ENCODE peak calls at places on chromosomes 7 and 10, in eight cellular contexts. One of them, this sample, is unnamed.

GRCh38 chr7:76512941-76513816 is 2.8 kb downstream of the UPK3B start:
- DNase-seq in astrocyte of the spinal cord: no peak
- DNase-seq in GM23248: peak; percentile 34
- DNase-seq in CD4-positive, CD25-positive, alpha-beta regulatory T cell: no peak
- DNase-seq in aorta: no peak
- DNase-seq in uterus: no peak
- DNase-seq in PC-3: peak; percentile 10
- DNase-seq in cardiac muscle cell: peak; percentile 20
- DNase-seq in this sample: peak; percentile 61

GRCh38 chr10:77894058-77894457 is 32.5 kb downstream of the DLG5 start:
- DNase-seq in astrocyte of the spinal cord: no peak
- DNase-seq in PC-3: no peak
- DNase-seq in cardiac muscle cell: no peak
- DNase-seq in GM23248: no peak
- DNase-seq in CD4-positive, CD25-positive, alpha-beta regulatory T cell: no peak
- DNase-seq in uterus: no peak
- DNase-seq in aorta: no peak
- DNase-seq in this sample: no peak

GRCh38 chr10:29472268-29473086 is 162.3 kb downstream of the SVIL start:
- DNase-seq in PC-3: no peak
- DNase-seq in aorta: no peak
- DNase-seq in astrocyte of the spinal cord: no peak
- DNase-seq in cardiac muscle cell: no peak
- DNase-seq in CD4-positive, CD25-positive, alpha-beta regulatory T cell: no peak
- DNase-seq in GM23248: no peak
- DNase-seq in uterus: no peak
- DNase-seq in this sample: no peak

GRCh38 chr10:69641261-69641980 is 11.4 kb downstream of the FAM241B start:
- DNase-seq in CD4-positive, CD25-positive, alpha-beta regulatory T cell: no peak
- DNase-seq in cardiac muscle cell: no peak
- DNase-seq in aorta: peak; percentile 33
- DNase-seq in astrocyte of the spinal cord: no peak
- DNase-seq in GM23248: peak; percentile 12
- DNase-seq in uterus: no peak
- DNase-seq in PC-3: peak; percentile 51
- DNase-seq in this sample: no peak

GRCh38 chr10:112564337-112564736 is 117.3 kb downstream of the VTI1A start:
- DNase-seq in CD4-positive, CD25-positive, alpha-beta regulatory T cell: no peak
- DNase-seq in GM23248: no peak
- DNase-seq in astrocyte of the spinal cord: no peak
- DNase-seq in aorta: no peak
- DNase-seq in uterus: no peak
- DNase-seq in cardiac muscle cell: no peak
- DNase-seq in PC-3: no peak
- DNase-seq in this sample: no peak

GRCh38 chr10:114486938-114487814 is 82.9 kb upstream of the AFAP1L2 start:
- DNase-seq in aorta: no peak
- DNase-seq in GM23248: no peak
- DNase-seq in cardiac muscle cell: no peak
- DNase-seq in astrocyte of the spinal cord: peak; percentile 69
- DNase-seq in CD4-positive, CD25-positive, alpha-beta regulatory T cell: peak; percentile 64
- DNase-seq in PC-3: peak; percentile 41
- DNase-seq in uterus: no peak
- DNase-seq in this sample: no peak

GRCh38 chr10:72328829-72329204 is 25.9 kb downstream of the DNAJB12 start:
- DNase-seq in PC-3: no peak
- DNase-seq in uterus: no peak
- DNase-seq in CD4-positive, CD25-positive, alpha-beta regulatory T cell: no peak
- DNase-seq in cardiac muscle cell: no peak
- DNase-seq in GM23248: no peak
- DNase-seq in aorta: no peak
- DNase-seq in astrocyte of the spinal cord: no peak
- DNase-seq in this sample: peak; percentile 77

GRCh38 chr10:13769926-13770325 is 183.2 kb downstream of the PRPF18 start:
- DNase-seq in PC-3: peak; percentile 83
- DNase-seq in GM23248: peak; percentile 58
- DNase-seq in CD4-positive, CD25-positive, alpha-beta regulatory T cell: no peak
- DNase-seq in uterus: no peak
- DNase-seq in cardiac muscle cell: no peak
- DNase-seq in aorta: no peak
- DNase-seq in astrocyte of the spinal cord: no peak
- DNase-seq in this sample: peak; percentile 80

GRCh38 chr10:93445978-93446720 is 36.0 kb downstream of the MYOF start:
- DNase-seq in uterus: no peak
- DNase-seq in cardiac muscle cell: no peak
- DNase-seq in astrocyte of the spinal cord: no peak
- DNase-seq in aorta: no peak
- DNase-seq in PC-3: no peak
- DNase-seq in GM23248: peak; percentile 81
- DNase-seq in CD4-positive, CD25-positive, alpha-beta regulatory T cell: no peak
- DNase-seq in this sample: no peak

GRCh38 chr10:112811741-112812551 is 138.1 kb upstream of the TCF7L2 start:
- DNase-seq in cardiac muscle cell: no peak
- DNase-seq in GM23248: peak; percentile 94
- DNase-seq in uterus: peak; percentile 29
- DNase-seq in aorta: peak; percentile 88
- DNase-seq in CD4-positive, CD25-positive, alpha-beta regulatory T cell: no peak
- DNase-seq in PC-3: peak; percentile 96
- DNase-seq in astrocyte of the spinal cord: peak; percentile 94
- DNase-seq in this sample: no peak

GRCh38 chr7:70568674-70569334 is 563.1 kb upstream of the GALNT17 start:
- DNase-seq in astrocyte of the spinal cord: no peak
- DNase-seq in PC-3: no peak
- DNase-seq in cardiac muscle cell: peak; percentile 81
- DNase-seq in aorta: no peak
- DNase-seq in GM23248: no peak
- DNase-seq in CD4-positive, CD25-positive, alpha-beta regulatory T cell: no peak
- DNase-seq in uterus: no peak
- DNase-seq in this sample: no peak

GRCh38 chr7:151767557-151767956 is 109.4 kb downstream of the PRKAG2 start:
- DNase-seq in cardiac muscle cell: no peak
- DNase-seq in PC-3: no peak
- DNase-seq in CD4-positive, CD25-positive, alpha-beta regulatory T cell: peak; percentile 29
- DNase-seq in aorta: no peak
- DNase-seq in GM23248: no peak
- DNase-seq in astrocyte of the spinal cord: no peak
- DNase-seq in uterus: no peak
- DNase-seq in this sample: no peak

GRCh38 chr10:5645375-5645774 is 21.0 kb downstream of the ASB13 start:
- DNase-seq in astrocyte of the spinal cord: no peak
- DNase-seq in GM23248: no peak
- DNase-seq in CD4-positive, CD25-positive, alpha-beta regulatory T cell: no peak
- DNase-seq in cardiac muscle cell: no peak
- DNase-seq in uterus: no peak
- DNase-seq in PC-3: no peak
- DNase-seq in aorta: no peak
- DNase-seq in this sample: no peak

GRCh38 chr7:129644634-129645230 is 33.2 kb downstream of the NRF1 start:
- DNase-seq in GM23248: peak; percentile 74
- DNase-seq in cardiac muscle cell: peak; percentile 51
- DNase-seq in astrocyte of the spinal cord: peak; percentile 64
- DNase-seq in CD4-positive, CD25-positive, alpha-beta regulatory T cell: no peak
- DNase-seq in aorta: no peak
- DNase-seq in uterus: no peak
- DNase-seq in PC-3: peak; percentile 67
- DNase-seq in this sample: peak; percentile 64

GRCh38 chr7:1160665-1161010 is 642 bp upstream of the ZFAND2A start:
- DNase-seq in PC-3: no peak
- DNase-seq in CD4-positive, CD25-positive, alpha-beta regulatory T cell: no peak
- DNase-seq in astrocyte of the spinal cord: no peak
- DNase-seq in GM23248: peak; percentile 64
- DNase-seq in uterus: no peak
- DNase-seq in cardiac muscle cell: no peak
- DNase-seq in aorta: no peak
- DNase-seq in this sample: no peak
- H3K4me3 ChIP-seq in PC-3: peak overlapping the region; percentile 88
- H3K4me3 ChIP-seq in CD4-positive, CD25-positive, alpha-beta regulatory T cell: peak overlapping the region; percentile 60
- H3K4me3 ChIP-seq in astrocyte of the spinal cord: peak overlapping the region; percentile 65
- H3K4me3 ChIP-seq in GM23248: peak overlapping the region; percentile 100
- H3K4me3 ChIP-seq in uterus: peak overlapping the region; percentile 95
- H3K4me3 ChIP-seq in cardiac muscle cell: peak overlapping the region; percentile 40
- H3K4me3 ChIP-seq in aorta: peak overlapping the region; percentile 74
- H3K4me3 ChIP-seq in this sample: peak overlapping the region; percentile 61

GRCh38 chr10:96586419-96587254 is at the start of gene TM9SF3:
- DNase-seq in CD4-positive, CD25-positive, alpha-beta regulatory T cell: peak; percentile 93
- DNase-seq in aorta: peak; percentile 98
- DNase-seq in PC-3: peak; percentile 84
- DNase-seq in GM23248: peak; percentile 98
- DNase-seq in cardiac muscle cell: peak; percentile 95
- DNase-seq in uterus: peak; percentile 90
- DNase-seq in astrocyte of the spinal cord: peak; percentile 86
- DNase-seq in this sample: peak; percentile 95

GRCh38 chr10:96585726-96586418 is 940 bp downstream of the TM9SF3 start:
- DNase-seq in PC-3: peak; percentile 6
- DNase-seq in cardiac muscle cell: no peak
- DNase-seq in CD4-positive, CD25-positive, alpha-beta regulatory T cell: peak; percentile 73
- DNase-seq in uterus: no peak
- DNase-seq in GM23248: peak; percentile 59
- DNase-seq in astrocyte of the spinal cord: no peak
- DNase-seq in aorta: no peak
- DNase-seq in this sample: peak; percentile 34

GRCh38 chr10:96588601-96589419 is 2.0 kb upstream of the TM9SF3 start:
- DNase-seq in uterus: no peak
- DNase-seq in GM23248: peak; percentile 52
- DNase-seq in astrocyte of the spinal cord: no peak
- DNase-seq in CD4-positive, CD25-positive, alpha-beta regulatory T cell: peak; percentile 77
- DNase-seq in PC-3: no peak
- DNase-seq in aorta: no peak
- DNase-seq in cardiac muscle cell: no peak
- DNase-seq in this sample: no peak

GRCh38 chr10:96587255-96588059 is 645 bp upstream of the TM9SF3 start:
- DNase-seq in aorta: peak; percentile 90
- DNase-seq in CD4-positive, CD25-positive, alpha-beta regulatory T cell: peak; percentile 69
- DNase-seq in GM23248: peak; percentile 89
- DNase-seq in astrocyte of the spinal cord: peak; percentile 84
- DNase-seq in PC-3: peak; percentile 68
- DNase-seq in cardiac muscle cell: no peak
- DNase-seq in uterus: peak; percentile 72
- DNase-seq in this sample: no peak

DNA sequence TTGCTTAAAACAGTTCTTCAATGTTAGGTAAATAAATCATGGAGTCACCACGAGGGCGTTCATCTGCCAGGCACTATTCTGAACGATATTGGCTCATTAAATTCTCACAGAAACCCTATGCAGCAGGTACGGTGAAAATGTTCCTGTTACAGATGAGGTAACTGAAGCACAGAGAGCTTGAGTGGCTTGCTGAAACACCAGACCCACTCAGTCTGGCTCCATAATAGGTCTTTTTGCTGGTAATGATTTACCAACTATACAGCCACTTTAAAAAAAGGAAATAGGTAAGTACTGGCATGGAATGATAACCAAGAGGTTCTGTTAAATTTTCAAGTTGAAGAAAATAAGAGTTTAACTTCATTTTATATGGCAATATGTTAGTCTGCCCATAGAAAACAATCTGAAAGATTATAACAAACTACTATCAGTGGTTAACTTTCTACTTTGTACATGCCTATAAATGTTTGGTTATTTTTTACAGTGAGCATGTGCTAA is 1.3 kb upstream of the TM9SF3 start:
- DNase-seq in GM23248: no peak
- DNase-seq in CD4-positive, CD25-positive, alpha-beta regulatory T cell: no peak
- DNase-seq in astrocyte of the spinal cord: no peak
- DNase-seq in aorta: no peak
- DNase-seq in cardiac muscle cell: no peak
- DNase-seq in uterus: no peak
- DNase-seq in PC-3: no peak
- DNase-seq in this sample: peak; percentile 17
- H3K4me3 ChIP-seq in GM23248: peak overlapping the region; percentile 97
- H3K4me3 ChIP-seq in CD4-positive, CD25-positive, alpha-beta regulatory T cell: peak overlapping the region; percentile 90
- H3K4me3 ChIP-seq in astrocyte of the spinal cord: no peak overlapping the region
- H3K4me3 ChIP-seq in aorta: peak overlapping the region; percentile 95
- H3K4me3 ChIP-seq in cardiac muscle cell: peak overlapping the region; percentile 62
- H3K4me3 ChIP-seq in uterus: peak overlapping the region; percentile 73
- H3K4me3 ChIP-seq in PC-3: peak overlapping the region; percentile 87
- H3K4me3 ChIP-seq in this sample: peak overlapping the region; percentile 82

DNA sequence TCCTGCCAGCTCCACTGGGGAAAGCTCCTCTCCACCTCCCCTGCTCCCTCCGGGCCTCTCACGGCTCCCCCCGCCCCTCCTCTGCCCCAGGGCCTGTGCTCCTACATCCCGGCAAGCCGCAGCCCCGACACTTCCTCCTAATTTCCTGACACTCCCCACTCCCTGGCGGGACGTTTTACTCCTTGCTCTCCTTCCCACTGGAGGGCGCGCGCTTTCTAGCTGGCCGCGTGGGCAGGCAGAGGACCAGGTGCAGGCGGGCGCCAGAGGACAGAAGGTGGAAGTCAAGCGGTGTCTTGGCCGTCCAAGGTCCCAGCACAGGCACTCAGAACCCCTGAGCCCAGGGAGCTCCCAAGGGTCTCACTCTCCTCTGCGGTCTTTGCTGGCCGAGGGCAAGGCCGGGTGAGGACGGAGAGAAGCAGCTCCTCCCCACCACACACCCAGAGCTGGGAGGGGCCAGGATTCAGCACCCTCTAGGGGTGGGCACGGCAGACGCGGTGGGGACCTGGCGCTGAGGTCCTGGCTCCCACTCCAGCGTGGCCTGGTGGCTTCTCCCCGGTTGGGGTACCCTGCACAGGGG is 19.1 kb downstream of the ADAM8 start:
- DNase-seq in CD4-positive, CD25-positive, alpha-beta regulatory T cell: no peak
- DNase-seq in GM23248: peak; percentile 29
- DNase-seq in PC-3: peak; percentile 70
- DNase-seq in uterus: peak; percentile 48
- DNase-seq in aorta: peak; percentile 86
- DNase-seq in cardiac muscle cell: peak; percentile 46
- DNase-seq in astrocyte of the spinal cord: peak; percentile 26
- DNase-seq in this sample: peak; percentile 88
- H3K4me3 ChIP-seq in CD4-positive, CD25-positive, alpha-beta regulatory T cell: no peak overlapping the region
- H3K4me3 ChIP-seq in GM23248: no peak overlapping the region
- H3K4me3 ChIP-seq in PC-3: peak overlapping the region; percentile 27
- H3K4me3 ChIP-seq in uterus: peak overlapping the region; percentile 17
- H3K4me3 ChIP-seq in aorta: no peak overlapping the region
- H3K4me3 ChIP-seq in cardiac muscle cell: no peak overlapping the region
- H3K4me3 ChIP-seq in astrocyte of the spinal cord: no peak overlapping the region
- H3K4me3 ChIP-seq in this sample: no peak overlapping the region

DNA sequence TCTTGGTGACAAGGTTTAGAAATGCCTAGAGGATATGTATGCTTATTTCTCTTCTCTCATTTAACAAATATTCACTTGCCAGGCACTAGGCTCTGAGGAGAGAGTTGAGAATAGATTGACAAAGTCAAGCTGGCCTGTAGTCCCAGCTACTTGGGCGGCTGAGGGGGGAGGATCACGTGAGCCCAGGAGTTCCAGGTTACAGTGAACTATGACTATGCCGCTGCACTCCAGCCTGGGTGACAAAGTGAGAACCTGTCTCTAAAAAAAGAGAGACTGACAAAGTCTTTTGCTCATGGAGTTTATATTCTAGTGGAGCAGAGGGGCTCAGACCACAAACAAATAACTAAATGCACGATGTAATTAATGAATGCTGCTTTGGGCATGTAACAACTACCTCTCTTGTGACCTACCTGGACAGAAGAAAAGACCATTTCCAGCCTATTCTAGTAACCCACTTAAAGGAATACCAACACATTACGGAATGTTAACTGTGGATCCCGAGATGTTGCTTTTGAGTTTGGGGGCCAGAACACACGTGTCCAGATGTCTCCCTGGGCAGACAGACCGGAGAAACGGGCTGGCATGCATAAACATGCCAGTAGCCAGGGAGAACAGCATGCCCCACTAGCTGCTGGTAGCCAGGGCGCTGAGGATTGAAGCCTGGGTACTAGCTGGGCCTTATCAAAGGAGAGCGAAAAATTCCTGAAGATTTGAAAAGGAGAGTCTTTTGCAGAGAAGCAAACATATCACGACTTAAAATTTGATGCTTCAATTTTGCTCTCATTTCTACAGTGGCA is 2.6 kb upstream of the BMPR1A start:
- DNase-seq in cardiac muscle cell: peak; percentile 72
- DNase-seq in uterus: no peak
- DNase-seq in PC-3: no peak
- DNase-seq in GM23248: no peak
- DNase-seq in astrocyte of the spinal cord: no peak
- DNase-seq in aorta: no peak
- DNase-seq in CD4-positive, CD25-positive, alpha-beta regulatory T cell: no peak
- DNase-seq in this sample: no peak
- H3K4me3 ChIP-seq in cardiac muscle cell: no peak overlapping the region
- H3K4me3 ChIP-seq in uterus: no peak overlapping the region
- H3K4me3 ChIP-seq in PC-3: no peak overlapping the region
- H3K4me3 ChIP-seq in GM23248: no peak overlapping the region
- H3K4me3 ChIP-seq in astrocyte of the spinal cord: no peak overlapping the region
- H3K4me3 ChIP-seq in aorta: no peak overlapping the region
- H3K4me3 ChIP-seq in CD4-positive, CD25-positive, alpha-beta regulatory T cell: no peak overlapping the region
- H3K4me3 ChIP-seq in this sample: no peak overlapping the region